ENCODE peak calls at places on chromosome 6, in seven cellular contexts. G is mammary epithelial cell, E is cardiac muscle cell, N is Daoy, Y is COR-L47, P is WTC11, U is Calu3. D is an unnamed sample.

GRCh38 chr6:90495216-90495817 is 91.6 kb downstream of the MAP3K7 start:
- DNase-seq in P (peak; percentile 57), G (no peak), U (no peak), E (no peak), Y (no peak), N (no peak), D (no peak)

GRCh38 chr6:95083506-95083905 is 493.8 kb upstream of the MANEA start:
- DNase-seq in P (no peak), G (no peak), U (no peak), Y (no peak), E (no peak), N (no peak), D (no peak)

GRCh38 chr6:143221723-143222122 is 161.0 kb downstream of the AIG1 start:
- DNase-seq in N (no peak), G (no peak), E (no peak), U (no peak), Y (no peak), P (no peak), D (no peak)

GRCh38 chr6:22313796-22314195 is 17.0 kb upstream of the PRL start:
- DNase-seq in E (peak; percentile 12), G (no peak), U (no peak), P (no peak), Y (no peak), N (no peak), D (no peak)

GRCh38 chr6:138287144-138287955 is 69.1 kb upstream of the PBOV1 start:
- DNase-seq in G (peak; percentile 33), Y (peak; percentile 50), P (peak; percentile 77), E (peak; percentile 44), N (peak; percentile 28), U (peak; percentile 73), D (no peak)

GRCh38 chr6:28137458-28138020 is 4.1 kb upstream of the ZKSCAN8 start:
- DNase-seq in G (no peak), N (peak; percentile 36), U (no peak), P (no peak), Y (peak; percentile 7), E (peak; percentile 30), D (peak; percentile 36)

GRCh38 chr6:124882580-124883393 is 79.5 kb upstream of the RNF217 start:
- DNase-seq in E (peak; percentile 70), Y (no peak), P (no peak), N (peak; percentile 18), U (no peak), G (peak; percentile 26), D (peak; percentile 56)

GRCh38 chr6:51494342-51494741 is 593.1 kb downstream of the PKHD1 start:
- DNase-seq in U (no peak), Y (no peak), P (no peak), E (no peak), N (no peak), G (no peak), D (peak; percentile 22)

GRCh38 chr6:132190815-132191175 is 210.5 kb downstream of the MOXD1 start:
- DNase-seq in N (no peak), Y (no peak), E (peak; percentile 82), P (no peak), G (peak; percentile 23), U (no peak), D (no peak)

GRCh38 chr6:139426795-139427194 is 52.3 kb upstream of the CITED2 start:
- DNase-seq in G (no peak), U (no peak), Y (no peak), N (no peak), P (no peak), E (no peak), D (no peak)

GRCh38 chr6:14232889-14233288 is 115.3 kb downstream of the CD83 start:
- DNase-seq in Y (no peak), G (no peak), P (no peak), N (no peak), E (no peak), U (no peak), D (no peak)

GRCh38 chr6:112439416-112439815 is 92.3 kb downstream of the RFPL4B start:
- DNase-seq in U (no peak), Y (no peak), G (no peak), E (peak; percentile 7), P (no peak), N (no peak), D (no peak)

GRCh38 chr6:2782825-2783187 is 17.6 kb downstream of the WRNIP1 start:
- DNase-seq in P (no peak), E (no peak), Y (no peak), U (no peak), G (no peak), N (no peak), D (no peak)

GRCh38 chr6:7747016-7747415 is 21.1 kb downstream of the BMP6 start:
- DNase-seq in U (no peak), E (no peak), P (no peak), G (no peak), Y (no peak), N (no peak), D (no peak)

GRCh38 chr6:135667694-135668455 is 170.3 kb upstream of the AHI1 start:
- DNase-seq in G (peak; percentile 23), E (peak; percentile 38), Y (no peak), N (peak; percentile 64), U (peak; percentile 1), P (peak; percentile 20), D (peak; percentile 20)

GRCh38 chr6:72420409-72420808 is 201.5 kb upstream of the KCNQ5 start:
- DNase-seq in N (peak; percentile 61), Y (no peak), P (no peak), E (no peak), G (no peak), U (no peak), D (no peak)

GRCh38 chr6:132937466-132937906 is 123.1 kb downstream of the RPS12 start:
- DNase-seq in G (peak; percentile 39), Y (peak; percentile 57), P (peak; percentile 62), N (peak; percentile 59), E (peak; percentile 57), U (peak; percentile 80), D (peak; percentile 38)

GRCh38 chr6:118739976-118740771 is 88.8 kb upstream of the CEP85L start:
- DNase-seq in U (no peak), G (peak; percentile 33), Y (no peak), E (peak; percentile 45), P (no peak), N (no peak), D (no peak)

GRCh38 chr6:85421963-85422362 is 27.9 kb upstream of the NT5E start:
- DNase-seq in U (no peak), E (no peak), Y (no peak), N (no peak), P (no peak), G (no peak), D (no peak)

GRCh38 chr6:69848552-69848951 is 17.8 kb upstream of the COL19A1 start:
- DNase-seq in Y (no peak), G (no peak), N (no peak), U (no peak), E (no peak), P (no peak), D (no peak)

GRCh38 chr6:85498596-85499258 is 48.8 kb downstream of the NT5E start:
- DNase-seq in G (peak; percentile 83), U (peak; percentile 67), P (no peak), N (peak; percentile 68), Y (peak; percentile 53), E (peak; percentile 46), D (peak; percentile 37)

GRCh38 chr6:37381579-37381978 is 27.8 kb downstream of the RNF8 start:
- DNase-seq in E (peak; percentile 62), Y (peak; percentile 91), G (peak; percentile 68), P (peak; percentile 51), U (peak; percentile 63), N (peak; percentile 52), D (peak; percentile 45)

GRCh38 chr6:40796280-40797223 is 209.4 kb upstream of the LRFN2 start:
- DNase-seq in P (no peak), U (no peak), Y (no peak), N (no peak), G (no peak), E (peak; percentile 6), D (no peak)

GRCh38 chr6:105279463-105279862 is 99.6 kb upstream of the POPDC3 start:
- DNase-seq in N (no peak), P (no peak), U (no peak), E (no peak), G (no peak), Y (no peak), D (no peak)

GRCh38 chr6:28474441-28475219 is 31.3 kb upstream of the ZSCAN23 start:
- DNase-seq in P (no peak), N (peak; percentile 84), Y (peak; percentile 32), G (peak; percentile 82), E (peak; percentile 85), U (peak; percentile 47), D (peak; percentile 87)

GRCh38 chr6:101268541-101268940 is 125.0 kb upstream of the GRIK2 start:
- DNase-seq in P (no peak), Y (no peak), E (no peak), G (peak; percentile 19), N (no peak), U (no peak), D (peak; percentile 12)

GRCh38 chr6:140316966-140317365 is 942.5 kb upstream of the CITED2 start:
- DNase-seq in G (no peak), E (no peak), P (no peak), U (no peak), N (no peak), Y (no peak), D (no peak)

GRCh38 chr6:31067881-31068737 is 44.3 kb downstream of the C6orf15 start:
- DNase-seq in U (no peak), G (no peak), N (no peak), P (no peak), E (no peak), Y (no peak), D (no peak)

GRCh38 chr6:6741264-6741663 is 152.7 kb downstream of the LY86 start:
- DNase-seq in Y (no peak), P (no peak), G (no peak), E (no peak), N (no peak), U (no peak), D (no peak)

GRCh38 chr6:14596410-14596809 is 478.8 kb downstream of the CD83 start:
- DNase-seq in Y (no peak), N (peak; percentile 70), U (peak; percentile 11), G (peak; percentile 93), E (peak; percentile 88), P (no peak), D (peak; percentile 44)

GRCh38 chr6:85364354-85364753 is 85.5 kb upstream of the NT5E start:
- DNase-seq in N (peak; percentile 84), G (peak; percentile 84), P (no peak), E (peak; percentile 18), Y (no peak), U (peak; percentile 45), D (peak; percentile 70)

GRCh38 chr6:29702519-29703103 is 20.6 kb upstream of the HLA-F start:
- DNase-seq in P (peak; percentile 92), E (peak; percentile 23), N (peak; percentile 59), G (peak; percentile 35), Y (peak; percentile 22), U (peak; percentile 91), D (no peak)

GRCh38 chr6:31966997-31967925 is 4.7 kb downstream of the DXO start:
- DNase-seq in N (no peak), E (no peak), G (no peak), U (no peak), P (no peak), Y (no peak), D (no peak)

GRCh38 chr6:2158596-2159271 is 86.7 kb downstream of the GMDS start:
- DNase-seq in E (peak; percentile 50), P (peak; percentile 81), Y (no peak), G (no peak), U (no peak), N (peak; percentile 43), D (peak; percentile 42)